ENCODE peak calls at places on chromosome 18, in seven cellular contexts. One of them, this sample, is unnamed.

GRCh38 chr18:74734013-74734444 is 136.4 kb downstream of the ZNF407 start:
- DNase-seq in NCI-H345: peak
- DNase-seq in foreskin fibroblast: no peak
- DNase-seq in activated T-helper 9 cell treated with anti-CD3 and anti-CD28 coated beads, Interleukin-2, amount 50 U/mL, for 16 hours: no peak
- DNase-seq in stimulated activated CD8-positive, alpha-beta memory T cell treated with anti-CD3 and anti-CD28 coated beads, Interleukin-15, amount 100 ng/mL, for 48 hours: no peak
- DNase-seq in activated CD4-positive, alpha-beta memory T cell treated with anti-CD3 and anti-CD28 coated beads, Interleukin-2, amount 10 ng/mL, durations not matched to agents 7 days and 5 days: no peak
- DNase-seq in kidney glomerular epithelial cell: no peak
- DNase-seq in this sample: no peak

GRCh38 chr18:72826736-72827135 is 41.1 kb downstream of the NETO1 start:
- DNase-seq in foreskin fibroblast: no peak
- DNase-seq in activated CD4-positive, alpha-beta memory T cell treated with anti-CD3 and anti-CD28 coated beads, Interleukin-2, amount 10 ng/mL, durations not matched to agents 7 days and 5 days: no peak
- DNase-seq in NCI-H345: no peak
- DNase-seq in activated T-helper 9 cell treated with anti-CD3 and anti-CD28 coated beads, Interleukin-2, amount 50 U/mL, for 16 hours: no peak
- DNase-seq in kidney glomerular epithelial cell: no peak
- DNase-seq in stimulated activated CD8-positive, alpha-beta memory T cell treated with anti-CD3 and anti-CD28 coated beads, Interleukin-15, amount 100 ng/mL, for 48 hours: no peak
- DNase-seq in this sample: no peak

GRCh38 chr18:42114310-42114943 is 159.4 kb downstream of the PIK3C3 start:
- DNase-seq in stimulated activated CD8-positive, alpha-beta memory T cell treated with anti-CD3 and anti-CD28 coated beads, Interleukin-15, amount 100 ng/mL, for 48 hours: peak
- DNase-seq in NCI-H345: peak
- DNase-seq in foreskin fibroblast: peak
- DNase-seq in kidney glomerular epithelial cell: peak
- DNase-seq in activated T-helper 9 cell treated with anti-CD3 and anti-CD28 coated beads, Interleukin-2, amount 50 U/mL, for 16 hours: peak
- DNase-seq in activated CD4-positive, alpha-beta memory T cell treated with anti-CD3 and anti-CD28 coated beads, Interleukin-2, amount 10 ng/mL, durations not matched to agents 7 days and 5 days: peak
- DNase-seq in this sample: peak

GRCh38 chr18:46393230-46393629 is 263.8 kb downstream of the LOXHD1 start:
- DNase-seq in NCI-H345: no peak
- DNase-seq in foreskin fibroblast: no peak
- DNase-seq in stimulated activated CD8-positive, alpha-beta memory T cell treated with anti-CD3 and anti-CD28 coated beads, Interleukin-15, amount 100 ng/mL, for 48 hours: no peak
- DNase-seq in activated CD4-positive, alpha-beta memory T cell treated with anti-CD3 and anti-CD28 coated beads, Interleukin-2, amount 10 ng/mL, durations not matched to agents 7 days and 5 days: no peak
- DNase-seq in kidney glomerular epithelial cell: no peak
- DNase-seq in activated T-helper 9 cell treated with anti-CD3 and anti-CD28 coated beads, Interleukin-2, amount 50 U/mL, for 16 hours: no peak
- DNase-seq in this sample: no peak

GRCh38 chr18:6807504-6808257 is 78.2 kb downstream of the ARHGAP28 start:
- DNase-seq in foreskin fibroblast: peak
- DNase-seq in activated T-helper 9 cell treated with anti-CD3 and anti-CD28 coated beads, Interleukin-2, amount 50 U/mL, for 16 hours: no peak
- DNase-seq in activated CD4-positive, alpha-beta memory T cell treated with anti-CD3 and anti-CD28 coated beads, Interleukin-2, amount 10 ng/mL, durations not matched to agents 7 days and 5 days: no peak
- DNase-seq in NCI-H345: no peak
- DNase-seq in stimulated activated CD8-positive, alpha-beta memory T cell treated with anti-CD3 and anti-CD28 coated beads, Interleukin-15, amount 100 ng/mL, for 48 hours: no peak
- DNase-seq in kidney glomerular epithelial cell: no peak
- DNase-seq in this sample: no peak

GRCh38 chr18:11040823-11041712 is 108.3 kb downstream of the PIEZO2 start:
- DNase-seq in kidney glomerular epithelial cell: peak
- DNase-seq in NCI-H345: peak
- DNase-seq in stimulated activated CD8-positive, alpha-beta memory T cell treated with anti-CD3 and anti-CD28 coated beads, Interleukin-15, amount 100 ng/mL, for 48 hours: no peak
- DNase-seq in foreskin fibroblast: peak
- DNase-seq in activated CD4-positive, alpha-beta memory T cell treated with anti-CD3 and anti-CD28 coated beads, Interleukin-2, amount 10 ng/mL, durations not matched to agents 7 days and 5 days: peak
- DNase-seq in activated T-helper 9 cell treated with anti-CD3 and anti-CD28 coated beads, Interleukin-2, amount 50 U/mL, for 16 hours: no peak
- DNase-seq in this sample: peak

GRCh38 chr18:61948842-61949438 is 56.1 kb upstream of the RNF152 start:
- DNase-seq in kidney glomerular epithelial cell: no peak
- DNase-seq in activated CD4-positive, alpha-beta memory T cell treated with anti-CD3 and anti-CD28 coated beads, Interleukin-2, amount 10 ng/mL, durations not matched to agents 7 days and 5 days: no peak
- DNase-seq in activated T-helper 9 cell treated with anti-CD3 and anti-CD28 coated beads, Interleukin-2, amount 50 U/mL, for 16 hours: no peak
- DNase-seq in foreskin fibroblast: no peak
- DNase-seq in NCI-H345: no peak
- DNase-seq in stimulated activated CD8-positive, alpha-beta memory T cell treated with anti-CD3 and anti-CD28 coated beads, Interleukin-15, amount 100 ng/mL, for 48 hours: no peak
- DNase-seq in this sample: no peak

GRCh38 chr18:7207366-7207765 is 23.5 kb upstream of the LRRC30 start:
- DNase-seq in activated T-helper 9 cell treated with anti-CD3 and anti-CD28 coated beads, Interleukin-2, amount 50 U/mL, for 16 hours: no peak
- DNase-seq in kidney glomerular epithelial cell: no peak
- DNase-seq in activated CD4-positive, alpha-beta memory T cell treated with anti-CD3 and anti-CD28 coated beads, Interleukin-2, amount 10 ng/mL, durations not matched to agents 7 days and 5 days: no peak
- DNase-seq in NCI-H345: no peak
- DNase-seq in foreskin fibroblast: no peak
- DNase-seq in stimulated activated CD8-positive, alpha-beta memory T cell treated with anti-CD3 and anti-CD28 coated beads, Interleukin-15, amount 100 ng/mL, for 48 hours: no peak
- DNase-seq in this sample: no peak

GRCh38 chr18:23302852-23303527 is 150.1 kb upstream of the RIOK3 start:
- DNase-seq in stimulated activated CD8-positive, alpha-beta memory T cell treated with anti-CD3 and anti-CD28 coated beads, Interleukin-15, amount 100 ng/mL, for 48 hours: no peak
- DNase-seq in NCI-H345: no peak
- DNase-seq in activated CD4-positive, alpha-beta memory T cell treated with anti-CD3 and anti-CD28 coated beads, Interleukin-2, amount 10 ng/mL, durations not matched to agents 7 days and 5 days: no peak
- DNase-seq in kidney glomerular epithelial cell: peak
- DNase-seq in activated T-helper 9 cell treated with anti-CD3 and anti-CD28 coated beads, Interleukin-2, amount 50 U/mL, for 16 hours: no peak
- DNase-seq in foreskin fibroblast: peak
- DNase-seq in this sample: no peak

GRCh38 chr18:72128649-72129048 is 415.5 kb downstream of the CBLN2 start:
- DNase-seq in stimulated activated CD8-positive, alpha-beta memory T cell treated with anti-CD3 and anti-CD28 coated beads, Interleukin-15, amount 100 ng/mL, for 48 hours: no peak
- DNase-seq in foreskin fibroblast: no peak
- DNase-seq in NCI-H345: no peak
- DNase-seq in activated CD4-positive, alpha-beta memory T cell treated with anti-CD3 and anti-CD28 coated beads, Interleukin-2, amount 10 ng/mL, durations not matched to agents 7 days and 5 days: no peak
- DNase-seq in activated T-helper 9 cell treated with anti-CD3 and anti-CD28 coated beads, Interleukin-2, amount 50 U/mL, for 16 hours: no peak
- DNase-seq in kidney glomerular epithelial cell: no peak
- DNase-seq in this sample: peak

GRCh38 chr18:48459471-48459870 is 50.3 kb upstream of the ZBTB7C start:
- DNase-seq in stimulated activated CD8-positive, alpha-beta memory T cell treated with anti-CD3 and anti-CD28 coated beads, Interleukin-15, amount 100 ng/mL, for 48 hours: no peak
- DNase-seq in activated T-helper 9 cell treated with anti-CD3 and anti-CD28 coated beads, Interleukin-2, amount 50 U/mL, for 16 hours: no peak
- DNase-seq in foreskin fibroblast: no peak
- DNase-seq in kidney glomerular epithelial cell: no peak
- DNase-seq in NCI-H345: no peak
- DNase-seq in activated CD4-positive, alpha-beta memory T cell treated with anti-CD3 and anti-CD28 coated beads, Interleukin-2, amount 10 ng/mL, durations not matched to agents 7 days and 5 days: no peak
- DNase-seq in this sample: no peak

GRCh38 chr18:21865043-21865442 is 124.5 kb downstream of the MIB1 start:
- DNase-seq in activated T-helper 9 cell treated with anti-CD3 and anti-CD28 coated beads, Interleukin-2, amount 50 U/mL, for 16 hours: no peak
- DNase-seq in NCI-H345: no peak
- DNase-seq in stimulated activated CD8-positive, alpha-beta memory T cell treated with anti-CD3 and anti-CD28 coated beads, Interleukin-15, amount 100 ng/mL, for 48 hours: no peak
- DNase-seq in kidney glomerular epithelial cell: no peak
- DNase-seq in foreskin fibroblast: no peak
- DNase-seq in activated CD4-positive, alpha-beta memory T cell treated with anti-CD3 and anti-CD28 coated beads, Interleukin-2, amount 10 ng/mL, durations not matched to agents 7 days and 5 days: no peak
- DNase-seq in this sample: no peak

GRCh38 chr18:58915006-58915799 is 50.5 kb downstream of the ZNF532 start:
- DNase-seq in activated T-helper 9 cell treated with anti-CD3 and anti-CD28 coated beads, Interleukin-2, amount 50 U/mL, for 16 hours: no peak
- DNase-seq in foreskin fibroblast: no peak
- DNase-seq in stimulated activated CD8-positive, alpha-beta memory T cell treated with anti-CD3 and anti-CD28 coated beads, Interleukin-15, amount 100 ng/mL, for 48 hours: no peak
- DNase-seq in activated CD4-positive, alpha-beta memory T cell treated with anti-CD3 and anti-CD28 coated beads, Interleukin-2, amount 10 ng/mL, durations not matched to agents 7 days and 5 days: no peak
- DNase-seq in NCI-H345: no peak
- DNase-seq in kidney glomerular epithelial cell: peak
- DNase-seq in this sample: no peak

GRCh38 chr18:67705748-67706147 is 189.2 kb upstream of the DSEL start:
- DNase-seq in kidney glomerular epithelial cell: no peak
- DNase-seq in NCI-H345: no peak
- DNase-seq in foreskin fibroblast: no peak
- DNase-seq in activated T-helper 9 cell treated with anti-CD3 and anti-CD28 coated beads, Interleukin-2, amount 50 U/mL, for 16 hours: no peak
- DNase-seq in activated CD4-positive, alpha-beta memory T cell treated with anti-CD3 and anti-CD28 coated beads, Interleukin-2, amount 10 ng/mL, durations not matched to agents 7 days and 5 days: no peak
- DNase-seq in stimulated activated CD8-positive, alpha-beta memory T cell treated with anti-CD3 and anti-CD28 coated beads, Interleukin-15, amount 100 ng/mL, for 48 hours: no peak
- DNase-seq in this sample: no peak

GRCh38 chr18:8705280-8705940 is at the start of gene MTCL1:
- DNase-seq in stimulated activated CD8-positive, alpha-beta memory T cell treated with anti-CD3 and anti-CD28 coated beads, Interleukin-15, amount 100 ng/mL, for 48 hours: no peak
- DNase-seq in NCI-H345: peak
- DNase-seq in kidney glomerular epithelial cell: peak
- DNase-seq in activated CD4-positive, alpha-beta memory T cell treated with anti-CD3 and anti-CD28 coated beads, Interleukin-2, amount 10 ng/mL, durations not matched to agents 7 days and 5 days: no peak
- DNase-seq in activated T-helper 9 cell treated with anti-CD3 and anti-CD28 coated beads, Interleukin-2, amount 50 U/mL, for 16 hours: peak
- DNase-seq in foreskin fibroblast: peak
- DNase-seq in this sample: peak

GRCh38 chr18:60413944-60414547 is 41.5 kb upstream of the MC4R start:
- DNase-seq in activated CD4-positive, alpha-beta memory T cell treated with anti-CD3 and anti-CD28 coated beads, Interleukin-2, amount 10 ng/mL, durations not matched to agents 7 days and 5 days: no peak
- DNase-seq in stimulated activated CD8-positive, alpha-beta memory T cell treated with anti-CD3 and anti-CD28 coated beads, Interleukin-15, amount 100 ng/mL, for 48 hours: no peak
- DNase-seq in foreskin fibroblast: peak
- DNase-seq in NCI-H345: peak
- DNase-seq in activated T-helper 9 cell treated with anti-CD3 and anti-CD28 coated beads, Interleukin-2, amount 50 U/mL, for 16 hours: no peak
- DNase-seq in kidney glomerular epithelial cell: no peak
- DNase-seq in this sample: no peak

GRCh38 chr18:10530852-10531251 is 5.0 kb downstream of the NAPG start:
- DNase-seq in foreskin fibroblast: no peak
- DNase-seq in NCI-H345: no peak
- DNase-seq in stimulated activated CD8-positive, alpha-beta memory T cell treated with anti-CD3 and anti-CD28 coated beads, Interleukin-15, amount 100 ng/mL, for 48 hours: no peak
- DNase-seq in activated CD4-positive, alpha-beta memory T cell treated with anti-CD3 and anti-CD28 coated beads, Interleukin-2, amount 10 ng/mL, durations not matched to agents 7 days and 5 days: peak
- DNase-seq in activated T-helper 9 cell treated with anti-CD3 and anti-CD28 coated beads, Interleukin-2, amount 50 U/mL, for 16 hours: peak
- DNase-seq in kidney glomerular epithelial cell: no peak
- DNase-seq in this sample: no peak

GRCh38 chr18:68735498-68736343 is 20.8 kb upstream of the TMX3 start:
- DNase-seq in stimulated activated CD8-positive, alpha-beta memory T cell treated with anti-CD3 and anti-CD28 coated beads, Interleukin-15, amount 100 ng/mL, for 48 hours: no peak
- DNase-seq in activated T-helper 9 cell treated with anti-CD3 and anti-CD28 coated beads, Interleukin-2, amount 50 U/mL, for 16 hours: no peak
- DNase-seq in NCI-H345: peak
- DNase-seq in kidney glomerular epithelial cell: peak
- DNase-seq in activated CD4-positive, alpha-beta memory T cell treated with anti-CD3 and anti-CD28 coated beads, Interleukin-2, amount 10 ng/mL, durations not matched to agents 7 days and 5 days: no peak
- DNase-seq in foreskin fibroblast: peak
- DNase-seq in this sample: peak

GRCh38 chr18:57819671-57820460 is 16.8 kb upstream of the ATP8B1 start:
- DNase-seq in foreskin fibroblast: peak
- DNase-seq in activated T-helper 9 cell treated with anti-CD3 and anti-CD28 coated beads, Interleukin-2, amount 50 U/mL, for 16 hours: no peak
- DNase-seq in NCI-H345: peak
- DNase-seq in stimulated activated CD8-positive, alpha-beta memory T cell treated with anti-CD3 and anti-CD28 coated beads, Interleukin-15, amount 100 ng/mL, for 48 hours: no peak
- DNase-seq in kidney glomerular epithelial cell: peak
- DNase-seq in activated CD4-positive, alpha-beta memory T cell treated with anti-CD3 and anti-CD28 coated beads, Interleukin-2, amount 10 ng/mL, durations not matched to agents 7 days and 5 days: no peak
- DNase-seq in this sample: no peak

GRCh38 chr18:22286576-22286975 is 117.2 kb downstream of the GATA6 start:
- DNase-seq in stimulated activated CD8-positive, alpha-beta memory T cell treated with anti-CD3 and anti-CD28 coated beads, Interleukin-15, amount 100 ng/mL, for 48 hours: no peak
- DNase-seq in kidney glomerular epithelial cell: no peak
- DNase-seq in foreskin fibroblast: no peak
- DNase-seq in NCI-H345: no peak
- DNase-seq in activated CD4-positive, alpha-beta memory T cell treated with anti-CD3 and anti-CD28 coated beads, Interleukin-2, amount 10 ng/mL, durations not matched to agents 7 days and 5 days: no peak
- DNase-seq in activated T-helper 9 cell treated with anti-CD3 and anti-CD28 coated beads, Interleukin-2, amount 50 U/mL, for 16 hours: no peak
- DNase-seq in this sample: no peak

GRCh38 chr18:36757081-36757480 is 71.7 kb downstream of the TPGS2 start:
- DNase-seq in foreskin fibroblast: peak
- DNase-seq in activated T-helper 9 cell treated with anti-CD3 and anti-CD28 coated beads, Interleukin-2, amount 50 U/mL, for 16 hours: no peak
- DNase-seq in NCI-H345: peak
- DNase-seq in activated CD4-positive, alpha-beta memory T cell treated with anti-CD3 and anti-CD28 coated beads, Interleukin-2, amount 10 ng/mL, durations not matched to agents 7 days and 5 days: no peak
- DNase-seq in kidney glomerular epithelial cell: peak
- DNase-seq in stimulated activated CD8-positive, alpha-beta memory T cell treated with anti-CD3 and anti-CD28 coated beads, Interleukin-15, amount 100 ng/mL, for 48 hours: no peak
- DNase-seq in this sample: peak

GRCh38 chr18:27315001-27315400 is 129.9 kb upstream of the CHST9 start:
- DNase-seq in kidney glomerular epithelial cell: peak
- DNase-seq in NCI-H345: no peak
- DNase-seq in activated CD4-positive, alpha-beta memory T cell treated with anti-CD3 and anti-CD28 coated beads, Interleukin-2, amount 10 ng/mL, durations not matched to agents 7 days and 5 days: no peak
- DNase-seq in stimulated activated CD8-positive, alpha-beta memory T cell treated with anti-CD3 and anti-CD28 coated beads, Interleukin-15, amount 100 ng/mL, for 48 hours: no peak
- DNase-seq in activated T-helper 9 cell treated with anti-CD3 and anti-CD28 coated beads, Interleukin-2, amount 50 U/mL, for 16 hours: no peak
- DNase-seq in foreskin fibroblast: no peak
- DNase-seq in this sample: no peak

GRCh38 chr18:77207540-77207939 is 42.1 kb upstream of the GALR1 start:
- DNase-seq in foreskin fibroblast: peak
- DNase-seq in activated CD4-positive, alpha-beta memory T cell treated with anti-CD3 and anti-CD28 coated beads, Interleukin-2, amount 10 ng/mL, durations not matched to agents 7 days and 5 days: peak
- DNase-seq in kidney glomerular epithelial cell: peak
- DNase-seq in activated T-helper 9 cell treated with anti-CD3 and anti-CD28 coated beads, Interleukin-2, amount 50 U/mL, for 16 hours: no peak
- DNase-seq in NCI-H345: no peak
- DNase-seq in stimulated activated CD8-positive, alpha-beta memory T cell treated with anti-CD3 and anti-CD28 coated beads, Interleukin-15, amount 100 ng/mL, for 48 hours: no peak
- DNase-seq in this sample: no peak

GRCh38 chr18:5980721-5981120 is 85.4 kb upstream of the TMEM200C start:
- DNase-seq in stimulated activated CD8-positive, alpha-beta memory T cell treated with anti-CD3 and anti-CD28 coated beads, Interleukin-15, amount 100 ng/mL, for 48 hours: no peak
- DNase-seq in kidney glomerular epithelial cell: no peak
- DNase-seq in foreskin fibroblast: no peak
- DNase-seq in activated CD4-positive, alpha-beta memory T cell treated with anti-CD3 and anti-CD28 coated beads, Interleukin-2, amount 10 ng/mL, durations not matched to agents 7 days and 5 days: no peak
- DNase-seq in activated T-helper 9 cell treated with anti-CD3 and anti-CD28 coated beads, Interleukin-2, amount 50 U/mL, for 16 hours: no peak
- DNase-seq in NCI-H345: no peak
- DNase-seq in this sample: no peak

GRCh38 chr18:77131652-77132368 is 773 bp downstream of the MBP start:
- DNase-seq in activated T-helper 9 cell treated with anti-CD3 and anti-CD28 coated beads, Interleukin-2, amount 50 U/mL, for 16 hours: no peak
- DNase-seq in NCI-H345: peak
- DNase-seq in activated CD4-positive, alpha-beta memory T cell treated with anti-CD3 and anti-CD28 coated beads, Interleukin-2, amount 10 ng/mL, durations not matched to agents 7 days and 5 days: peak
- DNase-seq in kidney glomerular epithelial cell: no peak
- DNase-seq in foreskin fibroblast: peak
- DNase-seq in stimulated activated CD8-positive, alpha-beta memory T cell treated with anti-CD3 and anti-CD28 coated beads, Interleukin-15, amount 100 ng/mL, for 48 hours: no peak
- DNase-seq in this sample: no peak

GRCh38 chr18:48913201-48913600 is 37.6 kb downstream of the SMAD7 start:
- DNase-seq in foreskin fibroblast: no peak
- DNase-seq in NCI-H345: no peak
- DNase-seq in activated T-helper 9 cell treated with anti-CD3 and anti-CD28 coated beads, Interleukin-2, amount 50 U/mL, for 16 hours: peak
- DNase-seq in activated CD4-positive, alpha-beta memory T cell treated with anti-CD3 and anti-CD28 coated beads, Interleukin-2, amount 10 ng/mL, durations not matched to agents 7 days and 5 days: peak
- DNase-seq in kidney glomerular epithelial cell: no peak
- DNase-seq in stimulated activated CD8-positive, alpha-beta memory T cell treated with anti-CD3 and anti-CD28 coated beads, Interleukin-15, amount 100 ng/mL, for 48 hours: no peak
- DNase-seq in this sample: peak

GRCh38 chr18:1618364-1618763 is 713.7 kb downstream of the ADCYAP1 start:
- DNase-seq in foreskin fibroblast: no peak
- DNase-seq in activated CD4-positive, alpha-beta memory T cell treated with anti-CD3 and anti-CD28 coated beads, Interleukin-2, amount 10 ng/mL, durations not matched to agents 7 days and 5 days: no peak
- DNase-seq in stimulated activated CD8-positive, alpha-beta memory T cell treated with anti-CD3 and anti-CD28 coated beads, Interleukin-15, amount 100 ng/mL, for 48 hours: no peak
- DNase-seq in NCI-H345: no peak
- DNase-seq in kidney glomerular epithelial cell: no peak
- DNase-seq in activated T-helper 9 cell treated with anti-CD3 and anti-CD28 coated beads, Interleukin-2, amount 50 U/mL, for 16 hours: no peak
- DNase-seq in this sample: no peak

GRCh38 chr18:45849529-45849928 is 24.1 kb downstream of the SIGLEC15 start:
- DNase-seq in foreskin fibroblast: no peak
- DNase-seq in stimulated activated CD8-positive, alpha-beta memory T cell treated with anti-CD3 and anti-CD28 coated beads, Interleukin-15, amount 100 ng/mL, for 48 hours: no peak
- DNase-seq in activated CD4-positive, alpha-beta memory T cell treated with anti-CD3 and anti-CD28 coated beads, Interleukin-2, amount 10 ng/mL, durations not matched to agents 7 days and 5 days: no peak
- DNase-seq in NCI-H345: no peak
- DNase-seq in activated T-helper 9 cell treated with anti-CD3 and anti-CD28 coated beads, Interleukin-2, amount 50 U/mL, for 16 hours: no peak
- DNase-seq in kidney glomerular epithelial cell: no peak
- DNase-seq in this sample: no peak

GRCh38 chr18:35620765-35621164 is 39.2 kb downstream of the GALNT1 start:
- DNase-seq in activated T-helper 9 cell treated with anti-CD3 and anti-CD28 coated beads, Interleukin-2, amount 50 U/mL, for 16 hours: no peak
- DNase-seq in NCI-H345: no peak
- DNase-seq in activated CD4-positive, alpha-beta memory T cell treated with anti-CD3 and anti-CD28 coated beads, Interleukin-2, amount 10 ng/mL, durations not matched to agents 7 days and 5 days: no peak
- DNase-seq in kidney glomerular epithelial cell: no peak
- DNase-seq in stimulated activated CD8-positive, alpha-beta memory T cell treated with anti-CD3 and anti-CD28 coated beads, Interleukin-15, amount 100 ng/mL, for 48 hours: no peak
- DNase-seq in foreskin fibroblast: no peak
- DNase-seq in this sample: no peak

This sample was measured in T47D.